ENCODE peak calls at places on chromosome 10, in seven cellular contexts. S is A549, O is prostate gland, W is adrenal gland, M is stomach, K is gastrocnemius medialis, C is GM12878. V is an unnamed sample.

GRCh38 chr10:26374426-26374825 is 63.7 kb upstream of the APBB1IP start:
- DNase-seq in S (no peak), O (no peak), W (no peak), M (no peak), K (no peak), C (no peak), V (no peak)

GRCh38 chr10:10067644-10068043 is 950.0 kb upstream of the CELF2 start:
- DNase-seq in S (no peak), O (no peak), W (no peak), M (no peak), K (no peak), C (no peak), V (no peak)

GRCh38 chr10:5930272-5930671 is 40.2 kb downstream of the FBH1 start:
- DNase-seq in S (no peak), O (no peak), W (no peak), M (no peak), K (peak; percentile 58), C (no peak), V (no peak)

GRCh38 chr10:21531164-21531563 is 2.9 kb upstream of the MLLT10 start:
- DNase-seq in S (peak; percentile 35), O (no peak), W (no peak), M (no peak), K (no peak), C (no peak), V (no peak)

GRCh38 chr10:79060641-79061255 is 8.0 kb upstream of the ZMIZ1 start:
- DNase-seq in S (no peak), O (no peak), W (no peak), M (peak; percentile 17), K (no peak), C (no peak), V (no peak)

GRCh38 chr10:74891048-74891447 is 64.6 kb downstream of the KAT6B start:
- DNase-seq in S (no peak), O (no peak), W (peak; percentile 41), M (peak; percentile 58), K (no peak), C (no peak), V (no peak)

GRCh38 chr10:95533590-95533989 is 27.6 kb downstream of the SORBS1 start:
- DNase-seq in S (no peak), O (no peak), W (no peak), M (no peak), K (no peak), C (no peak), V (no peak)

GRCh38 chr10:84590794-84591193 is 262.4 kb downstream of the CCSER2 start:
- DNase-seq in S (no peak), O (peak; percentile 24), W (no peak), M (no peak), K (no peak), C (no peak), V (peak; percentile 39)

GRCh38 chr10:89478085-89478738 is 57.2 kb downstream of the SLC16A12 start:
- DNase-seq in S (peak; percentile 18), O (no peak), W (no peak), M (no peak), K (no peak), C (no peak), V (no peak)

GRCh38 chr10:60497364-60497763 is 107.7 kb upstream of the ANK3 start:
- DNase-seq in S (no peak), O (no peak), W (no peak), M (no peak), K (no peak), C (no peak), V (no peak)

GRCh38 chr10:74371696-74372095 is 220.7 kb downstream of the ADK start:
- DNase-seq in S (no peak), O (no peak), W (no peak), M (no peak), K (no peak), C (no peak), V (no peak)

GRCh38 chr10:121469797-121470606 is 128.2 kb downstream of the FGFR2 start:
- DNase-seq in S (no peak), O (peak; percentile 33), W (no peak), M (no peak), K (no peak), C (no peak), V (no peak)

GRCh38 chr10:116521424-116522305 is 24.1 kb upstream of the PNLIP start:
- DNase-seq in S (peak; percentile 45), O (no peak), W (peak; percentile 19), M (no peak), K (no peak), C (no peak), V (no peak)

GRCh38 chr10:24685958-24686540 is 37.6 kb downstream of the ARHGAP21 start:
- DNase-seq in S (no peak), O (no peak), W (no peak), M (no peak), K (peak; percentile 36), C (no peak), V (no peak)

GRCh38 chr10:30219977-30220751 is 128.9 kb downstream of the MTPAP start:
- DNase-seq in S (no peak), O (peak; percentile 32), W (no peak), M (no peak), K (peak; percentile 21), C (no peak), V (peak; percentile 21)

GRCh38 chr10:130493021-130493420 is 356.8 kb downstream of the GLRX3 start:
- DNase-seq in S (no peak), O (no peak), W (no peak), M (no peak), K (no peak), C (no peak), V (peak; percentile 50)

GRCh38 chr10:71795248-71795647 is 21.9 kb upstream of the VSIR start:
- DNase-seq in S (no peak), O (no peak), W (no peak), M (no peak), K (no peak), C (no peak), V (no peak)

GRCh38 chr10:122485670-122486069 is 24.3 kb downstream of the HTRA1 start:
- DNase-seq in S (no peak), O (no peak), W (no peak), M (no peak), K (no peak), C (no peak), V (no peak)

GRCh38 chr10:11655839-11656238 is 44.4 kb upstream of the USP6NL start:
- DNase-seq in S (no peak), O (no peak), W (no peak), M (no peak), K (no peak), C (no peak), V (no peak)

GRCh38 chr10:3495281-3495680 is 289.7 kb downstream of the KLF6 start:
- DNase-seq in S (no peak), O (no peak), W (no peak), M (no peak), K (no peak), C (no peak), V (no peak)

GRCh38 chr10:25114036-25114411 is 60.8 kb upstream of the GPR158 start:
- DNase-seq in S (no peak), O (no peak), W (no peak), M (no peak), K (no peak), C (no peak), V (no peak)

DNA sequence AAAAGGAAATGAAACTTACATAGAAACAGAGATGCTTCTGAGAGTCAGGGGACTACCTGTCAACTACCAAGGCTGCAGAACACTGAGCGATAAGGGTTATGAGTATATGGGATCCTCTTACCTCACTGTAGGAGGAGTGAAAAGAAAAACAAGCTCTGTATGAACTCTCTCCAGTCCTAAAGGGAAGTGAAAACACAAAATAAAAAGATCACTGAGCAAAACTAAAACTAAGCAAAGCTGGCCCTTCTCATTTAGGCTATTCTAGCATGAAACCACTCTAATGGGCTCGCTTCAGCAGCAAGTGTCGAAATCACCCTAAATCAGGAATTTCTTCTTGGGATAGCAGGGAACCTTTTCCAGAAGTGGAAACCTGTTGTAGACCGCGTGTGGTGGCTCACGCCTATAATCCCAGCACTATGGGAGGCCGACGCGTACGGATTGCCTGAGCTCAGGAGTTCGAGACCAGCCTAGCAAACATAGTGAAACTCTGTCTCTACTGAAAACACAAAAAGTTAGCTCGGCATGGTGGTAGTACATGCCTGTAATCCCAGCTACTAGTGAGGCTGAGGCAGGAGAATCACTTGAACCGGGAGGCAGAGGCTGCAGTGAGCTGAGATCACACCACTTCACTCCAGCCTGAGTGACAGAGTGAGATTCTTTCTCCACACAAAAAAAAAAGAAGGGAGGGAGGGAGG is 27.0 kb downstream of the DCLRE1C start:
- DNase-seq in S (no peak), O (no peak), W (no peak), M (no peak), K (no peak), C (peak; percentile 74), V (no peak)
- TF ChIP-seq CTCF in S (no peak), O (no peak), W (no peak), M (no peak), K (no peak), C (no peak), V (no peak)

GRCh38 chr10:70458329-70459060 is 17.0 kb upstream of the NODAL start:
- DNase-seq in S (no peak), O (peak; percentile 32), W (peak; percentile 83), M (peak; percentile 68), K (peak; percentile 80), C (no peak), V (no peak)
- H3K4me3 ChIP-seq in S (no peak overlapping the region), O (peak overlapping the region; percentile 7), W (peak overlapping the region; percentile 50), M (peak overlapping the region; percentile 30), K (peak overlapping the region; percentile 53), C (no peak overlapping the region), V (no peak overlapping the region)

GRCh38 chr10:114819313-114819712 is 2.3 kb upstream of the FHIP2A start:
- DNase-seq in S (no peak), O (no peak), W (no peak), M (no peak), K (no peak), C (no peak), V (no peak)

GRCh38 chr10:114824396-114824795 is 2.8 kb downstream of the FHIP2A start:
- DNase-seq in S (no peak), O (no peak), W (no peak), M (no peak), K (no peak), C (no peak), V (no peak)

GRCh38 chr10:114821293-114821914 is at the start of gene FHIP2A:
- DNase-seq in S (peak; percentile 75), O (peak; percentile 64), W (peak; percentile 88), M (peak; percentile 82), K (peak; percentile 76), C (no peak), V (peak; percentile 95)

GRCh38 chr10:114822771-114823463 is 1.3 kb downstream of the FHIP2A start:
- DNase-seq in S (peak; percentile 36), O (no peak), W (no peak), M (no peak), K (no peak), C (no peak), V (no peak)

GRCh38 chr10:114821915-114822770 is 563 bp downstream of the FHIP2A start:
- DNase-seq in S (peak; percentile 46), O (peak; percentile 24), W (peak; percentile 53), M (peak; percentile 46), K (peak; percentile 20), C (no peak), V (peak; percentile 27)
- TF ChIP-seq POLR2A in S (peak; percentile 1), O (no peak), W (no peak), M (no peak), K (peak; percentile 14), C (no peak), V (no peak)

DNA sequence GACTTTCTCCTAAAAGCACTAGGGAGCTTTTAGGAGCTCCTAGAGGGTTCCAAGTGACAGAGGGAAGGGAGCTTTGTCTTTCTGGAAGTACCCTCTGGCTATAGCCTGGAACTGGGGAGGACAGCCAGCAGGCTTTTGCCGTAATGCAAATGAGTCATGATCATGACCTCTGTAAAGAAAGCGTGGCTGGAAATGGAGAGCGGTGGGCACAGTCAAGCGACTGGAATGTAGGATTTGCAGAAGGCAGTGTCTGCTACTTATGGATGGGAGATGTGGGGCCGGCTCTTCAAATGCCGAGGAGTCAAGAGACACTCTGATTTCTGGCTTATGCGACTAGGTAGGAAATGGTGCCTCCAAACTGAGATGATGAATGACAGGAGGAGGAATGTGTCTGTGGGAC is 34.6 kb upstream of the PLPP4 start:
- DNase-seq in S (no peak), O (no peak), W (no peak), M (no peak), K (no peak), C (no peak), V (no peak)
- TF ChIP-seq CTCF in S (no peak), O (no peak), W (no peak), M (no peak), K (no peak), C (no peak), V (no peak)

V was measured in lower leg skin.